ENCODE peak calls at places on chromosome 7, in five cellular contexts. T, A, H, S and L are unnamed samples.

GRCh38 chr7:105438847-105439173 is 50.1 kb upstream of the SRPK2 start:
- DNase-seq in T (no peak), S (no peak), A (peak; percentile 76), H (no peak), L (no peak)

GRCh38 chr7:74230446-74231231 is 20.8 kb downstream of the LAT2 start:
- DNase-seq in S (no peak), A (no peak), T (no peak), H (no peak), L (no peak)

GRCh38 chr7:107594961-107595737 is 15.1 kb downstream of the BCAP29 start:
- DNase-seq in T (peak; percentile 74), A (no peak), H (no peak), S (no peak), L (no peak)

GRCh38 chr7:28272461-28272877 is 91.9 kb upstream of the JAZF1 start:
- DNase-seq in T (no peak), A (peak; percentile 68), H (peak; percentile 45), S (no peak), L (no peak)

GRCh38 chr7:28686418-28686800 is 271.7 kb downstream of the TRIL start:
- DNase-seq in S (peak; percentile 16), A (peak; percentile 95), T (peak; percentile 49), H (no peak), L (no peak)

GRCh38 chr7:158355456-158356065 is 232.1 kb downstream of the PTPRN2 start:
- DNase-seq in H (no peak), T (no peak), A (no peak), S (no peak), L (peak; percentile 19)

GRCh38 chr7:102331536-102332275 is 24.5 kb downstream of the SPDYE6 start:
- DNase-seq in S (no peak), T (no peak), A (no peak), H (no peak), L (no peak)

GRCh38 chr7:137946015-137946414 is 55.9 kb downstream of the CREB3L2 start:
- DNase-seq in A (no peak), H (no peak), T (no peak), S (no peak), L (no peak)

GRCh38 chr7:30028749-30029635 is 780 bp downstream of the PLEKHA8 start:
- DNase-seq in A (peak; percentile 55), S (no peak), T (no peak), H (peak; percentile 37), L (peak; percentile 10)

GRCh38 chr7:26365077-26365896 is 73.6 kb downstream of the SNX10 start:
- DNase-seq in T (peak; percentile 36), A (peak; percentile 86), H (no peak), S (no peak), L (peak; percentile 48)

GRCh38 chr7:7595451-7595850 is 28.8 kb downstream of the MIOS start:
- DNase-seq in S (no peak), H (no peak), A (peak; percentile 71), T (no peak), L (no peak)

GRCh38 chr7:34011017-34011680 is 105.8 kb downstream of the BMPER start:
- DNase-seq in S (no peak), T (no peak), H (no peak), A (no peak), L (no peak)

GRCh38 chr7:12607134-12607533 is 36.6 kb downstream of the SCIN start:
- DNase-seq in A (no peak), T (no peak), H (no peak), S (peak; percentile 92), L (no peak)

GRCh38 chr7:44455155-44455554 is 35.3 kb downstream of the NUDCD3 start:
- DNase-seq in A (no peak), S (no peak), T (no peak), H (no peak), L (no peak)

GRCh38 chr7:31122649-31123058 is 70.5 kb downstream of the ADCYAP1R1 start:
- DNase-seq in H (peak; percentile 70), A (peak; percentile 76), T (peak; percentile 46), S (no peak), L (peak; percentile 11)

GRCh38 chr7:240887-241421 is 48.6 kb downstream of the FAM20C start:
- DNase-seq in S (no peak), A (no peak), T (no peak), H (no peak), L (no peak)

GRCh38 chr7:151330181-151330580 is 11.4 kb upstream of the NUB1 start:
- DNase-seq in H (no peak), A (no peak), T (no peak), S (no peak), L (no peak)

GRCh38 chr7:102412548-102412947 is 16.4 kb downstream of the PRKRIP1 start:
- DNase-seq in S (no peak), H (no peak), T (no peak), A (peak; percentile 42), L (peak; percentile 59)

GRCh38 chr7:23247602-23248335 is 1.2 kb downstream of the GPNMB start:
- DNase-seq in A (no peak), H (peak; percentile 46), T (no peak), S (no peak), L (no peak)

GRCh38 chr7:41886906-41887311 is 184.0 kb upstream of the INHBA start:
- DNase-seq in S (no peak), H (peak; percentile 70), A (peak; percentile 97), T (peak; percentile 96), L (no peak)

GRCh38 chr7:137774793-137775201 is 72.0 kb downstream of the DGKI start:
- DNase-seq in S (no peak), A (no peak), H (no peak), T (no peak), L (no peak)

GRCh38 chr7:76409537-76409936 is at the start of gene SSC4D:
- DNase-seq in T (no peak), A (no peak), H (no peak), S (no peak), L (no peak)

GRCh38 chr7:120988591-120989299 is at the start of gene CPED1:
- DNase-seq in A (peak; percentile 81), S (no peak), T (no peak), H (peak; percentile 87), L (no peak)

GRCh38 chr7:83271212-83272099 is 108.8 kb upstream of the PCLO start:
- DNase-seq in S (no peak), H (no peak), A (peak; percentile 78), T (no peak), L (no peak)

GRCh38 chr7:43112088-43112940 is at the start of gene HECW1:
- DNase-seq in A (no peak), T (no peak), S (no peak), H (no peak), L (no peak)